ENCODE peak calls at places on chromosomes 2 and 18, in ten cellular contexts. Y, K, Q, J, W, H, G, I, P and N are unnamed samples.

GRCh38 chr18:35172451-35173035 is 68.3 kb upstream of the ZNF397 start:
- DNase-seq in Y (no peak), K (no peak), Q (no peak), J (no peak), W (no peak), H (no peak), G (no peak), I (no peak), P (no peak), N (no peak)

GRCh38 chr18:46950064-46950656 is 32.8 kb downstream of the KATNAL2 start:
- DNase-seq in Y (no peak), K (peak; percentile 74), Q (no peak), J (peak; percentile 9), W (peak; percentile 32), H (no peak), G (peak; percentile 70), I (no peak), P (no peak), N (no peak)

GRCh38 chr2:167144179-167144898 is 256.1 kb downstream of the XIRP2 start:
- DNase-seq in Y (no peak), K (no peak), Q (peak; percentile 59), J (no peak), W (no peak), H (no peak), G (no peak), I (no peak), P (no peak), N (no peak)

GRCh38 chr18:23422751-23423418 is 30.2 kb upstream of the RIOK3 start:
- DNase-seq in Y (no peak), K (no peak), Q (peak; percentile 34), J (peak; percentile 56), W (no peak), H (no peak), G (peak; percentile 72), I (no peak), P (no peak), N (no peak)

GRCh38 chr2:140183056-140183765 is 1403.0 kb upstream of the NXPH2 start:
- DNase-seq in Y (no peak), K (no peak), Q (no peak), J (no peak), W (no peak), H (no peak), G (no peak), I (no peak), P (no peak), N (no peak)

GRCh38 chr18:59518705-59519104 is 159.6 kb upstream of the LMAN1 start:
- DNase-seq in Y (no peak), K (no peak), Q (no peak), J (no peak), W (no peak), H (no peak), G (no peak), I (no peak), P (no peak), N (no peak)

GRCh38 chr2:27989149-27989548 is 98.6 kb downstream of the BABAM2 start:
- DNase-seq in Y (no peak), K (no peak), Q (peak; percentile 49), J (peak; percentile 28), W (no peak), H (no peak), G (no peak), I (no peak), P (no peak), N (no peak)

GRCh38 chr18:46733872-46734271 is 23.0 kb downstream of the ST8SIA5 start:
- DNase-seq in Y (no peak), K (no peak), Q (no peak), J (no peak), W (no peak), H (no peak), G (no peak), I (no peak), P (no peak), N (no peak)

DNA sequence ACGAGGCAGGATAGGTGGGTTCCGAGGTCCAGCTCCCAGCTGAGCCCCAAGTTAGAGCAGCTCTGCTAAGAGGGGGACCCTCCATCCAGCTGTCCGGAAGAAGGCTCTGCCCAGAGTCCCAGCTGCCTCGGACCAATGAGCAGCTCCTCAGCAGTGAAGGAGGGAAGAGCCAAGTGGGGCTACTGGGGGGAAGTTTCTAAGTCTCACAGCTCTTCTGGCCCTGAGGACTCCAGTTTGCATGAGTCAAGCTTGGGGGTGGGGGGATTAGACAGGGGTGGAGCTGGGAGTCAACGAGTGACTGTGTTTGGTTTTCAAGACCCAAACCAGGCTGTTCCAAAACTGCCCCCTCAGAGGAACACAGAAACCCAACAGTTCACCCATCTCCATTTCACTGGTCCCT is 101.0 kb downstream of the TNS1 start:
- DNase-seq in Y (no peak), K (no peak), Q (peak; percentile 83), J (peak; percentile 69), W (no peak), H (no peak), G (no peak), I (peak; percentile 88), P (no peak), N (no peak)
- H3K27ac ChIP-seq in Y (peak overlapping the region; percentile 56), K (no peak overlapping the region), Q (peak overlapping the region; percentile 84), J (peak overlapping the region; percentile 89), W (no peak overlapping the region), H (peak overlapping the region; percentile 42), G (no peak overlapping the region), I (peak overlapping the region; percentile 97), P (no peak overlapping the region), N (peak overlapping the region; percentile 67)

GRCh38 chr18:48575301-48575657 is 36.4 kb downstream of the CTIF start:
- DNase-seq in Y (no peak), K (no peak), Q (no peak), J (no peak), W (no peak), H (peak; percentile 22), G (no peak), I (no peak), P (no peak), N (no peak)

GRCh38 chr18:48575658-48576453 is 37.0 kb downstream of the CTIF start:
- DNase-seq in Y (no peak), K (no peak), Q (peak; percentile 44), J (no peak), W (no peak), H (peak; percentile 81), G (no peak), I (no peak), P (no peak), N (peak; percentile 74)

GRCh38 chr18:48573632-48574293 is 34.9 kb downstream of the CTIF start:
- DNase-seq in Y (no peak), K (peak; percentile 35), Q (no peak), J (no peak), W (no peak), H (no peak), G (no peak), I (no peak), P (no peak), N (no peak)

GRCh38 chr18:48576454-48576766 is 37.6 kb downstream of the CTIF start:
- DNase-seq in Y (no peak), K (no peak), Q (no peak), J (no peak), W (no peak), H (peak; percentile 42), G (no peak), I (no peak), P (no peak), N (no peak)

DNA sequence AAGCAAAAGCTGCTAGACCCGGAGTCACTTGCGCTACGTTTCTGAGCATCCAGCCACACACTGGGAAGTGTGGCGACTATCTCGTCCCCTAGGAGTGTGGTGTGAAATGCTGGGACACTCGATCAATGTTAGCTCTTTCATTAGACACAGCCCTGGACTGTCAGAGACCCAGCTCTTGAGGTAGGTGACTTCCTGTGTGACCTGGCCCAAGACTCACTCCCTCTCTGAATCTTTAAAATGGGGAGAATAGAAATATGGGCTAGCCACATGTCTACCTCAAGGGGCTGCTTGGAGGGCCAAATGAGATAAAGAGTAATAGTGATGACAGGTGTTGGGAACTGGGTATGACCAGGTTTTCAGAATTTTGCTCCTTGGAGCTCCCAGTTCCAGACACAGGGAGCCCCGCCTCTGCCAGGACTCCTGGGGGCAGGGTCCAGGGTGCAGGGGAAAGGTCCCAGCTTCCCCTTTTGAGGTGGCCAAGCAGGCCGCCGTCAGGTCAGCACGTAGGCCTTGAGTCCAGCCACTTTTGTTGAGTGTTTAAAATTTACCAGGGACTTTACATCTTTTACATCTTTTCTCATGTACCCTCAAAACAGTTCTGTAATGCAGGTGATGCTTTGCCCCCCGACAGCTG is 36.0 kb downstream of the CTIF start:
- DNase-seq in Y (no peak), K (no peak), Q (no peak), J (no peak), W (no peak), H (no peak), G (no peak), I (no peak), P (no peak), N (no peak)
- H3K27ac ChIP-seq in Y (peak overlapping the region; percentile 97), K (no peak overlapping the region), Q (no peak overlapping the region), J (no peak overlapping the region), W (no peak overlapping the region), H (peak overlapping the region; percentile 98), G (no peak overlapping the region), I (no peak overlapping the region), P (no peak overlapping the region), N (peak overlapping the region; percentile 96)

GRCh38 chr18:75800331-75800648 is 372.8 kb upstream of the SMIM21 start:
- DNase-seq in Y (no peak), K (no peak), Q (no peak), J (no peak), W (no peak), H (no peak), G (no peak), I (no peak), P (no peak), N (no peak)

GRCh38 chr18:75797046-75797445 is 369.5 kb upstream of the SMIM21 start:
- DNase-seq in Y (no peak), K (no peak), Q (no peak), J (no peak), W (no peak), H (no peak), G (no peak), I (no peak), P (no peak), N (no peak)

GRCh38 chr18:75802681-75803080 is 375.2 kb upstream of the SMIM21 start:
- DNase-seq in Y (no peak), K (no peak), Q (no peak), J (no peak), W (no peak), H (no peak), G (no peak), I (no peak), P (no peak), N (no peak)

GRCh38 chr18:75801178-75801577 is 373.7 kb upstream of the SMIM21 start:
- DNase-seq in Y (no peak), K (no peak), Q (no peak), J (no peak), W (no peak), H (no peak), G (no peak), I (no peak), P (no peak), N (no peak)

DNA sequence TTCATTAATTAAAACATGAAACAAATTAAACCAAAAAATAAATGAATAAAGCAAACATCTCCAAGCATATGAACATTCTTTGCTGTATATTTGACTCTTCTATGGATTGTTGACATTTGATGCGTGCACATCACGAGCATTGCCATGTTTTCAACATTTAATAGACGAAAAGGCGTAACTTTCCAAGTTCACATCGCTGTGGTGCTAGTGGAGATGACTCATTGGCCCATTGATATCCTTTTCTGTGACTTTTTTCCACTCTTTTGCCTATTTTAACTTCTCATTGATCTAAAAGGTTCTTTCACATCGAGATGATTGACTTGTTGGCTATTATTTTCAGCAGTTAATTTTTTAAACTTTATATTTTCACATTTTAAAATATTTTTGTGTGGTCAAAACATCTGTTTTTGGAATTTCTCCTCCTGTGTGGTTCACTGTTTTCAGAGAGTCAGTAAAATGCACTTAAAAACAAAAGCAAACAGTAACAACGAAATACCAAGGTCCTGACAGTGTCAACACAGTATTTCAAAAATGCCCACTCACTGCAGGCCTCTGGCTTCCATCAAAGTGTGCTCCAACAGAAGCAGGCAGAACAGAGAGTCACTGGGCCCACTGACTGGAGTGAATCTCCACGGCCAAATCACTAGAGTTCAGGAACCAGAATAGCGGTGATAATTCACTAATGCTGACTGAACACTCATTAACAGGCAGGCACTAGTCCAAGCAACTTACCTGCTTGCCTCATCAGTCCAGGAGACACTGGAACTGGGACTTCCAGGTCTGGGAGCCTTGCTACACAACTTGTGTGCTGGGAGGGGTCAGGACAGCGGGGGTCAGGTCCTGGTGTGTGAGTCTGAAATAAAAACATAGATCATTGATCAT is 372.2 kb upstream of the SMIM21 start:
- DNase-seq in Y (no peak), K (no peak), Q (peak; percentile 4), J (no peak), W (peak; percentile 37), H (no peak), G (no peak), I (no peak), P (no peak), N (no peak)
- H3K27ac ChIP-seq in Y (no peak overlapping the region), K (no peak overlapping the region), Q (peak overlapping the region; percentile 33), J (no peak overlapping the region), W (no peak overlapping the region), H (no peak overlapping the region), G (no peak overlapping the region), I (no peak overlapping the region), P (no peak overlapping the region), N (no peak overlapping the region)

GRCh38 chr2:26136431-26136830 is 36.5 kb upstream of the GAREM2 start:
- DNase-seq in Y (no peak), K (no peak), Q (no peak), J (no peak), W (no peak), H (no peak), G (no peak), I (no peak), P (no peak), N (no peak)
- H3K27ac ChIP-seq in Y (peak overlapping the region; percentile 31), K (no peak overlapping the region), Q (no peak overlapping the region), J (no peak overlapping the region), W (no peak overlapping the region), H (peak overlapping the region; percentile 68), G (no peak overlapping the region), I (no peak overlapping the region), P (no peak overlapping the region), N (peak overlapping the region; percentile 79)